ENCODE peak calls at places on chromosome 10, in eight cellular contexts. W, H, P, I, M, C, T and D are unnamed samples.

GRCh38 chr10:78588194-78588811 is 480.5 kb upstream of the ZMIZ1 start:
- DNase-seq in H (no peak), T (peak; percentile 59), I (no peak), P (peak; percentile 76), C (no peak), M (no peak), W (no peak), D (peak; percentile 74)

GRCh38 chr10:58512470-58513188 is at the start of gene BICC1:
- DNase-seq in M (peak; percentile 55), W (no peak), H (peak; percentile 43), T (peak; percentile 65), C (peak; percentile 27), P (peak; percentile 74), I (peak; percentile 50), D (peak; percentile 62)

GRCh38 chr10:28332699-28333098 is 29.8 kb upstream of the MPP7 start:
- DNase-seq in P (no peak), M (no peak), T (no peak), I (no peak), C (no peak), W (no peak), H (no peak), D (no peak)

GRCh38 chr10:5501976-5502902 is 2.9 kb upstream of the CALML5 start:
- DNase-seq in C (peak; percentile 20), H (no peak), W (no peak), M (no peak), T (no peak), P (peak; percentile 57), I (no peak), D (no peak)

GRCh38 chr10:129852829-129853228 is 111.2 kb downstream of the EBF3 start:
- DNase-seq in M (no peak), I (no peak), H (no peak), W (no peak), T (no peak), C (no peak), P (no peak), D (no peak)

GRCh38 chr10:16950686-16951681 is 133.8 kb upstream of the RSU1 start:
- DNase-seq in I (no peak), T (peak; percentile 72), H (no peak), M (peak; percentile 13), W (peak; percentile 65), C (no peak), P (no peak), D (no peak)

GRCh38 chr10:126663328-126663727 is 7.2 kb downstream of the C10orf90 start:
- DNase-seq in M (no peak), W (no peak), T (peak; percentile 93), I (no peak), P (peak; percentile 84), H (peak; percentile 79), C (peak; percentile 34), D (peak; percentile 60)

GRCh38 chr10:14750900-14751575 is 23.7 kb downstream of the FAM107B start:
- DNase-seq in W (no peak), M (no peak), T (no peak), P (peak; percentile 77), H (no peak), C (no peak), I (no peak), D (peak; percentile 57)

GRCh38 chr10:71141528-71141927 is 70.8 kb upstream of the UNC5B start:
- DNase-seq in W (no peak), I (no peak), T (no peak), M (no peak), C (no peak), H (no peak), P (no peak), D (no peak)

GRCh38 chr10:113751116-113751728 is at the start of gene PLEKHS1:
- DNase-seq in W (no peak), I (no peak), H (no peak), C (no peak), P (no peak), T (peak; percentile 43), M (no peak), D (no peak)

GRCh38 chr10:74704629-74705360 is 121.6 kb upstream of the KAT6B start:
- DNase-seq in T (no peak), M (no peak), H (no peak), W (no peak), I (peak; percentile 52), C (no peak), P (no peak), D (no peak)

GRCh38 chr10:96047004-96047649 is 3.7 kb downstream of the CCNJ start:
- DNase-seq in C (no peak), H (no peak), P (no peak), T (no peak), I (no peak), W (no peak), M (peak; percentile 21), D (no peak)

GRCh38 chr10:78724846-78725245 is 343.9 kb upstream of the ZMIZ1 start:
- DNase-seq in P (no peak), T (no peak), M (no peak), C (no peak), W (no peak), I (no peak), H (no peak), D (no peak)

GRCh38 chr10:75058142-75058541 is 53.3 kb upstream of the SAMD8 start:
- DNase-seq in C (no peak), W (no peak), T (peak; percentile 90), M (no peak), H (no peak), P (no peak), I (no peak), D (no peak)

GRCh38 chr10:94279835-94280709 is 82.7 kb downstream of the NOC3L start:
- DNase-seq in I (peak; percentile 15), H (no peak), M (peak; percentile 55), C (peak; percentile 39), P (no peak), W (peak; percentile 9), T (peak; percentile 70), D (peak; percentile 53)

GRCh38 chr10:97771913-97772823 is at the start of gene SFRP5:
- DNase-seq in I (no peak), C (no peak), W (no peak), H (no peak), T (no peak), P (no peak), M (no peak), D (no peak)

GRCh38 chr10:48505394-48506112 is 99.3 kb downstream of the ARHGAP22 start:
- DNase-seq in H (no peak), I (no peak), P (no peak), W (no peak), M (no peak), T (no peak), C (no peak), D (no peak)

GRCh38 chr10:43680035-43680434 is 31.4 kb upstream of the ZNF32 start:
- DNase-seq in H (no peak), C (no peak), M (no peak), P (no peak), T (no peak), I (no peak), W (no peak), D (no peak)

GRCh38 chr10:113436836-113437235 is 116.0 kb upstream of the HABP2 start:
- DNase-seq in C (no peak), W (no peak), T (no peak), I (no peak), H (no peak), M (no peak), P (no peak), D (no peak)

GRCh38 chr10:58028597-58029366 is 238.9 kb downstream of the IPMK start:
- DNase-seq in H (no peak), M (peak; percentile 16), I (no peak), P (no peak), W (peak; percentile 72), T (peak; percentile 88), C (no peak), D (no peak)

GRCh38 chr10:87771871-87772500 is 46.0 kb downstream of the ATAD1 start:
- DNase-seq in T (peak; percentile 43), C (no peak), P (no peak), H (no peak), I (no peak), W (no peak), M (peak; percentile 30), D (no peak)

GRCh38 chr10:77060913-77061312 is 576.7 kb downstream of the KCNMA1 start:
- DNase-seq in W (no peak), M (no peak), P (no peak), C (no peak), I (no peak), H (no peak), T (no peak), D (no peak)